ENCODE peak calls at places on chromosomes 1 and 21, in eight cellular contexts. I is dorsolateral prefrontal cortex; N is activated effector memory CD4-positive, alpha-beta T cell treated with Interleukin-2 at 50 U/mL for 16 hours; T is activated gamma-delta T cell treated with anti-CD3 and anti-CD28 coated beads, Interleukin-2, amount 50 U/mL, for 16 hours; A is mesendoderm; R is HTR-8/SVneo; K is Calu3; Y is AG09319. S is an unnamed sample.

GRCh38 chr1:214316597-214316996 is 35.6 kb downstream of the SMYD2 start:
- DNase-seq in I (no peak), N (no peak), T (no peak), A (peak), R (no peak), K (peak), Y (no peak), S (no peak)

GRCh38 chr1:10170362-10170665 is 40.1 kb upstream of the KIF1B start:
- DNase-seq in I (no peak), N (no peak), T (no peak), A (no peak), R (no peak), K (no peak), Y (no peak), S (no peak)

GRCh38 chr21:45976666-45977335 is 4.8 kb upstream of the COL6A1 start:
- DNase-seq in I (no peak), N (no peak), T (no peak), A (peak), R (no peak), K (no peak), Y (no peak), S (no peak)

GRCh38 chr1:111249960-111250359 is 22.4 kb downstream of the CHI3L2 start:
- DNase-seq in I (no peak), N (no peak), T (no peak), A (peak), R (no peak), K (no peak), Y (no peak), S (no peak)

GRCh38 chr21:33755354-33755753 is 113.1 kb downstream of the ITSN1 start:
- DNase-seq in I (no peak), N (no peak), T (no peak), A (no peak), R (no peak), K (no peak), Y (no peak), S (no peak)

GRCh38 chr1:33370827-33371226 is 49.9 kb upstream of the A3GALT2 start:
- DNase-seq in I (no peak), N (no peak), T (no peak), A (no peak), R (no peak), K (no peak), Y (no peak), S (no peak)

GRCh38 chr1:1325288-1326074 is 879 bp downstream of the CPTP start:
- DNase-seq in I (no peak), N (no peak), T (no peak), A (no peak), R (no peak), K (no peak), Y (no peak), S (no peak)

GRCh38 chr1:158932171-158932570 is 819 bp downstream of the PYHIN1 start:
- DNase-seq in I (no peak), N (no peak), T (no peak), A (no peak), R (no peak), K (no peak), Y (no peak), S (no peak)

GRCh38 chr1:158011714-158012113 is 18.3 kb downstream of the KIRREL1 start:
- DNase-seq in I (no peak), N (no peak), T (no peak), A (no peak), R (no peak), K (no peak), Y (no peak), S (no peak)

GRCh38 chr1:241615043-241615974 is 24.9 kb downstream of the CHML start:
- DNase-seq in I (no peak), N (no peak), T (no peak), A (peak), R (no peak), K (peak), Y (no peak), S (no peak)

GRCh38 chr1:36528361-36529349 is 45.9 kb upstream of the CSF3R start:
- DNase-seq in I (no peak), N (no peak), T (no peak), A (peak), R (no peak), K (no peak), Y (no peak), S (no peak)

GRCh38 chr1:36268981-36269380 is 37.2 kb upstream of the SH3D21 start:
- DNase-seq in I (no peak), N (no peak), T (no peak), A (no peak), R (no peak), K (no peak), Y (no peak), S (no peak)

GRCh38 chr1:112808861-112809684 is 93.9 kb upstream of the PPM1J start:
- DNase-seq in I (peak), N (peak), T (peak), A (peak), R (peak), K (peak), Y (peak), S (peak)

S was measured in KG1.